ENCODE peak calls at places on chromosomes 3 and 15, in eight cellular contexts. J is type B pancreatic cell; V is activated CD4-positive, alpha-beta T cell treated with anti-CD3 and anti-CD28 coated beads for 4 hours; F is kidney tubule cell; Z is T-helper 1 cell; Y is endothelial cell of umbilical vein; X is NCI-H460; B is kidney epithelial cell. Q is an unnamed sample.

GRCh38 chr3:59115355-59116136 is 65.7 kb upstream of the CFAP20DC start:
- DNase-seq in J (no peak), V (no peak), F (no peak), Z (no peak), Y (no peak), X (no peak), B (no peak), Q (no peak)

GRCh38 chr15:85730001-85730820 is 64.5 kb downstream of the KLHL25 start:
- DNase-seq in J (no peak), V (peak), F (peak), Z (peak), Y (peak), X (peak), B (no peak), Q (peak)

GRCh38 chr15:72389231-72389630 is 8.9 kb upstream of the TMEM202 start:
- DNase-seq in J (no peak), V (no peak), F (peak), Z (no peak), Y (no peak), X (no peak), B (no peak), Q (no peak)

GRCh38 chr3:52403271-52403841 is 41.5 kb downstream of the SEMA3G start:
- DNase-seq in J (no peak), V (no peak), F (no peak), Z (no peak), Y (no peak), X (no peak), B (no peak), Q (no peak)

GRCh38 chr3:17640466-17640865 is 102.0 kb downstream of the TBC1D5 start:
- DNase-seq in J (no peak), V (no peak), F (peak), Z (no peak), Y (peak), X (no peak), B (no peak), Q (no peak)

GRCh38 chr15:44692659-44693058 is 18.5 kb downstream of the PATL2 start:
- DNase-seq in J (no peak), V (no peak), F (no peak), Z (no peak), Y (no peak), X (no peak), B (no peak), Q (no peak)

GRCh38 chr3:150296123-150296750 is 111.9 kb upstream of the TSC22D2 start:
- DNase-seq in J (no peak), V (no peak), F (no peak), Z (no peak), Y (no peak), X (no peak), B (no peak), Q (no peak)

GRCh38 chr3:179015551-179016020 is 56.0 kb downstream of the ZMAT3 start:
- DNase-seq in J (no peak), V (peak), F (peak), Z (peak), Y (peak), X (peak), B (peak), Q (no peak)

GRCh38 chr3:7781395-7781794 is 720.2 kb upstream of the LMCD1 start:
- DNase-seq in J (no peak), V (no peak), F (no peak), Z (no peak), Y (no peak), X (no peak), B (no peak), Q (no peak)

GRCh38 chr3:172332256-172333041 is 115.8 kb downstream of the GHSR start:
- DNase-seq in J (no peak), V (peak), F (peak), Z (peak), Y (peak), X (peak), B (no peak), Q (no peak)

GRCh38 chr3:188421151-188421821 is 267.3 kb downstream of the LPP start:
- DNase-seq in J (no peak), V (no peak), F (peak), Z (no peak), Y (peak), X (no peak), B (peak), Q (no peak)

GRCh38 chr15:31393441-31394091 is 66.9 kb downstream of the KLF13 start:
- DNase-seq in J (no peak), V (no peak), F (no peak), Z (no peak), Y (no peak), X (no peak), B (no peak), Q (no peak)

GRCh38 chr3:15647629-15648167 is 46.2 kb downstream of the BTD start:
- DNase-seq in J (no peak), V (peak), F (peak), Z (peak), Y (peak), X (peak), B (peak), Q (no peak)

GRCh38 chr3:66675383-66675782 is 174.6 kb upstream of the LRIG1 start:
- DNase-seq in J (no peak), V (no peak), F (no peak), Z (no peak), Y (no peak), X (no peak), B (no peak), Q (no peak)

GRCh38 chr3:194485471-194485875 is 1.3 kb downstream of the ATP13A3 start:
- DNase-seq in J (no peak), V (no peak), F (peak), Z (no peak), Y (peak), X (no peak), B (no peak), Q (no peak)

GRCh38 chr3:126015075-126015474 is 46.1 kb downstream of the ROPN1B start:
- DNase-seq in J (no peak), V (no peak), F (no peak), Z (no peak), Y (no peak), X (no peak), B (no peak), Q (no peak)

Q was measured in epithelial cell of prostate.